ENCODE peak calls at places on chromosomes 11 and 22, in seven cellular contexts. W is left ventricle myocardium inferior, B is fibroblast of the aortic adventitia, L is spleen, Q is A549, M is astrocyte of the spinal cord, V is psoas muscle. S is an unnamed sample.

GRCh38 chr22:50531546-50532352 is 1.9 kb upstream of the TYMP start:
- DNase-seq in M (peak), Q (no peak), B (peak), V (peak), L (peak), W (peak), S (peak)

GRCh38 chr11:121524233-121524631 is 71.5 kb upstream of the SORL1-AS1 start:
- DNase-seq in Q (no peak), L (no peak), W (no peak), M (no peak), B (no peak), V (no peak), S (no peak)

GRCh38 chr22:40855960-40856512 is 403 bp downstream of the ST13 start:
- DNase-seq in V (peak), Q (no peak), M (peak), W (peak), B (peak), L (peak), S (peak)

GRCh38 chr11:79244175-79244804 is 196.5 kb downstream of the TENM4 start:
- DNase-seq in W (no peak), Q (peak), V (no peak), L (no peak), M (peak), B (peak), S (peak)

GRCh38 chr11:116164843-116165242 is 607.9 kb downstream of the BUD13 start:
- DNase-seq in W (no peak), M (no peak), V (no peak), L (no peak), B (no peak), Q (no peak), S (no peak)

GRCh38 chr11:126948563-126948962 is 52.0 kb downstream of the KIRREL3 start:
- DNase-seq in Q (no peak), V (no peak), W (no peak), M (peak), L (no peak), B (no peak), S (no peak)

GRCh38 chr11:41497974-41498373 is 38.5 kb upstream of the LRRC4C start:
- DNase-seq in M (no peak), W (no peak), V (no peak), Q (no peak), B (peak), L (no peak), S (no peak)

GRCh38 chr11:63558459-63559157 is 4.6 kb downstream of the PLAAT2 start:
- DNase-seq in M (no peak), W (no peak), Q (no peak), B (no peak), L (no peak), V (no peak), S (no peak)

GRCh38 chr11:79925570-79925969 is 484.7 kb upstream of the TENM4 start:
- DNase-seq in Q (no peak), B (no peak), L (no peak), M (no peak), W (no peak), V (no peak), S (no peak)

GRCh38 chr11:130391692-130392091 is 36.7 kb downstream of the ADAMTS8 start:
- DNase-seq in V (no peak), M (no peak), L (no peak), W (no peak), Q (no peak), B (peak), S (no peak)

GRCh38 chr22:17313591-17313990 is 55.7 kb upstream of the CECR2 start:
- DNase-seq in Q (no peak), V (no peak), L (no peak), M (no peak), W (no peak), B (no peak), S (no peak)

GRCh38 chr11:64649304-64649703 is 58.3 kb downstream of the SLC22A12 start:
- DNase-seq in B (peak), W (no peak), L (no peak), M (no peak), V (no peak), Q (peak), S (peak)

GRCh38 chr11:67298786-67299185 is 4.5 kb upstream of the SSH3 start:
- DNase-seq in B (no peak), L (no peak), W (no peak), Q (no peak), V (no peak), M (no peak), S (no peak)

GRCh38 chr22:17343766-17344165 is 25.5 kb upstream of the CECR2 start:
- DNase-seq in M (no peak), L (no peak), B (no peak), V (no peak), Q (no peak), W (no peak), S (no peak)

GRCh38 chr22:17851754-17852153 is 77.5 kb upstream of the BID start:
- DNase-seq in W (peak), V (no peak), Q (no peak), L (no peak), M (no peak), B (no peak), S (no peak)

GRCh38 chr11:85718991-85719807 is 33.2 kb upstream of the CCDC89 start:
- DNase-seq in V (peak), B (peak), Q (peak), M (peak), L (no peak), W (peak), S (peak)

GRCh38 chr11:3824714-3825472 is 15.9 kb downstream of the RHOG start:
- DNase-seq in W (peak), Q (peak), L (peak), M (no peak), B (peak), V (peak), S (peak)

GRCh38 chr11:44611687-44612437 is 46.4 kb downstream of the CD82 start:
- DNase-seq in L (peak), W (peak), V (no peak), Q (no peak), B (no peak), M (no peak), S (no peak)

GRCh38 chr11:114044042-114044871 is 15.3 kb upstream of the ZBTB16 start:
- DNase-seq in V (no peak), M (peak), Q (no peak), B (no peak), L (no peak), W (peak), S (peak)

GRCh38 chr11:128759597-128759996 is 65.7 kb downstream of the FLI1 start:
- DNase-seq in M (peak), V (no peak), W (no peak), Q (no peak), L (no peak), B (peak), S (peak)

GRCh38 chr11:13440100-13440855 is 22.7 kb downstream of the BTBD10 start:
- DNase-seq in L (no peak), B (peak), M (peak), V (peak), W (no peak), Q (peak), S (peak)

GRCh38 chr22:31119026-31119717 is 3.6 kb upstream of the INPP5J start:
- DNase-seq in L (no peak), V (no peak), M (no peak), B (no peak), W (peak), Q (no peak), S (no peak)

GRCh38 chr11:43504316-43504950 is 145.7 kb downstream of the TTC17 start:
- DNase-seq in B (peak), V (no peak), L (no peak), Q (peak), W (no peak), M (no peak), S (peak)
- TF ChIP-seq CTCF in B (peak), V (no peak), L (no peak), Q (no peak), W (peak), M (peak), S (peak)

DNA sequence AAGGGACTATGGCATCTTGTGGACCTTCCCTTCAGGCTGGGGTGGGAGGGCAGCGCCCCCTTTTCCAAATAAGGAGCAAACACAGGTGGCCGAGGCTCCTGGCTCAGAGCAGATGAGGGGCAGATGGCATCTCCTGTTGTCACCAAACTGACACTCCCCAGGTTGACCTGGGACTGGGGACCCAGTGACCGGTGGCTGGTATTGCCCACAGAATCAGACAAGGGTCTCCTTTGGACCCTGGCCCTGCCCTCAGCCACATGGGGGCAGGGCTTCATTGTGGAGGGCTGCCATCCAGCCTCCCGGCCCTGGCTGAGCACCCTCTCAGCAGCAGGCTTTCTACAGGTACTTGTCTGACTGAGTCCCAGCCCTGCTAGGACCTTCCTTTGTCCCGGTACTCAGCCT is 842 bp upstream of the SIGIRR start:
- DNase-seq in B (no peak), W (no peak), Q (no peak), L (peak), V (no peak), M (no peak), S (no peak)
- H3K4me3 ChIP-seq in B (no peak), W (peak), Q (no peak), L (peak), V (peak), M (no peak), S (no peak)

GRCh38 chr22:37057796-37058510 is 6.4 kb downstream of the KCTD17 start:
- DNase-seq in W (no peak), M (no peak), B (no peak), V (no peak), L (no peak), Q (no peak), S (no peak)

GRCh38 chr22:37057226-37057625 is 5.7 kb downstream of the KCTD17 start:
- DNase-seq in Q (no peak), V (no peak), W (no peak), M (no peak), L (no peak), B (no peak), S (no peak)

GRCh38 chr22:37059876-37060449 is 8.4 kb downstream of the KCTD17 start:
- DNase-seq in Q (no peak), V (no peak), W (no peak), B (no peak), M (no peak), L (no peak), S (no peak)

GRCh38 chr22:37060801-37061610 is 9.5 kb downstream of the KCTD17 start:
- DNase-seq in L (no peak), V (no peak), M (no peak), W (no peak), Q (no peak), B (no peak), S (no peak)

DNA sequence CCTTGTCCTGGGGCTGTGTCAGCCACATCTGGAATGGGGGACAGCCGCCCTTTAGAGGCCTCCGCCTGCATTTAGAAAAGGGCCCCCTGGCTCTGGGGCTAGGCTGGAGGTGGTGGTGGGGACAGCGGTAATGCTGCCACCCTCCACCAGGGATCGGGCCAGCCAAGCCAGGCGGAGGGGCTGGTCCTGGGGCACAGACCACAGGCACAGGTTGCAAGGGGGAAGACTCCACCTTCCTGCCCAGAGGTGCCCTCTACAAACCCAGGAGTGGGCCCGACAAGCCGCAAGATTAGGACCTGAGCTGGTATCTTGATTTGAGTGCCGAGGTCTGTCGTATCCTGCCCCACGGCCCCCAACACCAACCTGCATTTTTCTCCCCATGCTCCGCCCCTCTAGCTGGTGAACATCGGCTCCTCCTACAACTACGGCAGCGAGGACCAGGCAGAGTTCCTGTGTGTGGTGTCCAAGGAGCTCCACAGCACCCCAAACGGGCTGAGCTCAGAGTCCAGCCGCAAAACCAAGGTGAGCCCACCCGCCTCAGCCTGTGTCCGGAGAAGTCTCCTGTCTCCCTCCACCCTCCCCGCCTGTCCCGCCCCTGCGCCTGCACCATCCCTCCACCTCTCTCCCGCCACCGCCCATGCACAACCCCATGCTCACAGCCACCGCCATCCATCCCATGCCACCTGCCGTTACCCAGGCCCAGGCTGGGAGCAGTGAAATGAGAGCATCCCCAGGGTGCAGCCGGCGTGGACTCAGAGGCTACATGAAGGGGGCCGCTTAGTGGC is 7.6 kb downstream of the KCTD17 start:
- DNase-seq in L (no peak), M (no peak), Q (no peak), W (no peak), V (no peak), B (no peak), S (no peak)
- TF ChIP-seq CTCF in L (no peak), M (no peak), Q (no peak), W (no peak), V (no peak), B (no peak), S (no peak)

DNA sequence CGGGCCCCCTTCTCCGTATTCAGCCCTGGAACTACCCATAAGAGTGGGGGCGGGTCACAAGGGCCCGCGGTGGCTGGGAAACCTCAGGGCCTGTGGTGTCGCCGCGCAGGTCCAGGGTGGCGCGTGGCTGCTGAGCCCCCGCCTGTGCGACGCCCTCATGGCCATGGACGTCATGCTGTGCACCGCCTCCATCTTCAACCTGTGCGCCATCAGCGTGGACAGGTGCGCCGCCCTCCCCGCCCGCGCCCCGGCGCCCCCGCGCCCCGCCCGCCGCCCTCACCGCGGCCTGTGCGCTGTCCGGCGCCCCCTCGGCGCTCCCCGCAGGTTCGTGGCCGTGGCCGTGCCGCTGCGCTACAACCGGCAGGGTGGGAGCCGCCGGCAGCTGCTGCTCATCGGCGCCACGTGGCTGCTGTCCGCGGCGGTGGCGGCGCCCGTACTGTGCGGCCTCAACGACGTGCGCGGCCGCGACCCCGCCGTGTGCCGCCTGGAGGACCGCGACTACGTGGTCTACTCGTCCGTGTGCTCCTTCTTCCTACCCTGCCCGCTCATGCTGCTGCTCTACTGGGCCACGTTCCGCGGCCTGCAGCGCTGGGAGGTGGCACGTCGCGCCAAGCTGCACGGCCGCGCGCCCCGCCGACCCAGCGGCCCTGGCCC is 2.4 kb downstream of the DRD4 start:
- DNase-seq in M (no peak), B (no peak), W (no peak), V (no peak), Q (no peak), L (no peak), S (no peak)
- H3K4me3 ChIP-seq in M (no peak), B (no peak), W (peak), V (no peak), Q (no peak), L (no peak), S (no peak)

DNA sequence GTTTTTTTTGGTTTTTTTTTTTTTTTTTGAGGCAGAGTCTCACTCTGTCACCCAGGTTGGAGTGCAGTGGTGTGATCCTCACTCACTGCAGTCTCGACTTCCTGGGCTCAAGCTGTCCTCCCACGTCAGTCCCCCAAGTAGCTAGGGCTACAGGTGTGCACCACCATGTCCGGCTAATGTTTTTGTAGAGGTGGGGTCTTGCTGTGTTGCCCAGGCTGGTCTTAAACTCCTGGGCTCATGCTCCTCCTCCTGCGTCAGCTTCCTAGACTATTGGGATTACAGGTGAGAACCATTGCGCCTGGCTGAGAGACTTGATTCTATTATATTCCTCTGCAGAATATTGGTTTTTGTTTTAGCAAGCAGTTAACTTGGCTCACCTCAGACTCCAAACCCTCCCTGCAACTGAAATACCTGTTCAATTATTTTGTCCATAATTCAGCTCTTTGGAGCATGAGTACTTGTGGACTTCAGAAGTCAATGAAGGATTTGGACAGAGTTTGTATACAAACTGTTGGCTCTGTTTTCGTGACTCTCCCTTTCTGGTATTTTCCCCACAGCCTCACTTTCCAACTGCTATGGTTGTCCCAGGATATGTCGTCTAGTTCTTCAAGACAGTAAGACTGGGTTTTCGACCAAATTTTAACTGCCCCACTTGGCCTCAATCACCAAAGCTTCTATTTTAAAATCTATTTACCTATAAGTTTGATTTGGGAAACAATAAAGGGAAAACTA is 69.1 kb upstream of the ADORA2A start:
- DNase-seq in Q (no peak), V (no peak), W (no peak), M (no peak), B (no peak), L (no peak), S (no peak)
- TF ChIP-seq CTCF in Q (no peak), V (no peak), W (no peak), M (no peak), B (no peak), L (no peak), S (no peak)

DNA sequence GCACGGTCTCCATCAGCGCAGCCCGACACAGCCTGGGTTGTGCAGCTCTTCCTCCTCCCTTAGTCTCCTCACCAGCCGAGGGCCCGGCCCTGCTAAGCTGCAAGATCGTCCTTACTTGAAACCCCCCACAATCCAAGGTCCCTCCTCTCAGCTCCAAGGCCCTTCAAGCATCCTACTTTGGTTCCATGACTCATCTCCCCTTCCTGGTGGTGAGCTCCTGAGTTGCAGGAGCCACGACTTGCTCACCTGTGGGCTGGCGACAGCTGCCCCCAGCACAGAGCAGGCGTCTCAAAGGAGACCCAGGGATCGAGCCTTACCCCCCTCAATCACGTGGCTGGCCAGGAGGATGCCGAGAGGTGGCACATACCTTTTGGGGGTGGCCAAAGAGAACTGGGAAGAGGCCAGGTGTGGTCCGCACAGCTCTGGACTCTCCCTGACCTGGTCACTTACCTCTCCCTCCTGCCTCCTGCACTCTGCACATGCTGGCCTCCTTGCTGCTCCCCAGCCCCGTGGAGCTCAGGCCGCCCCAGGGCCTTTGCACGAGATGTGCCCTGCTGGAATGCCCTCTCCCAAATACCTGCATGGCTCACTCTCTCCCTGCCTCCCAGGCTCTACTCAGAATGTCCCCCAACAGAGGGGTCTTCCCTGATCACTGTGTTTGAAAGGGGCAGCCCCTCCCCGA is 35.2 kb upstream of the FADD start:
- DNase-seq in L (no peak), B (no peak), M (no peak), W (no peak), V (no peak), Q (no peak), S (no peak)
- H3K4me3 ChIP-seq in L (no peak), B (no peak), M (no peak), W (no peak), V (no peak), Q (no peak), S (no peak)